ENCODE peak calls at places on chromosomes 1 and 21, in ten cellular contexts. D is spleen, G is transverse colon, T is breast epithelium, P is Panc1, W is GM23338, L is stomach, Q is sigmoid colon, X is esophagus muscularis mucosa, E is GM12878. I is an unnamed sample. For H3K27me3, the result is how much of the 10 kb centered on the place peaks cover.

GRCh38 chr1:208541225-208541855 is 297.2 kb upstream of the PLXNA2 start:
- DNase-seq in W (no peak), D (no peak), T (no peak), X (peak), P (no peak), G (no peak), E (peak), Q (no peak), L (no peak), I (no peak)

GRCh38 chr1:175725684-175726083 is 17.7 kb downstream of the TNR start:
- DNase-seq in E (no peak), L (no peak), X (no peak), W (peak), P (no peak), D (no peak), T (no peak), Q (no peak), G (no peak), I (no peak)

GRCh38 chr21:24939288-24939687 is 668.0 kb downstream of the MRPL39 start:
- DNase-seq in E (no peak), L (peak), W (no peak), G (peak), Q (no peak), X (no peak), P (no peak), T (no peak), D (no peak), I (no peak)

GRCh38 chr1:47785561-47786271 is 211.5 kb downstream of the TRABD2B start:
- DNase-seq in P (no peak), Q (no peak), L (no peak), X (no peak), D (no peak), W (peak), G (no peak), T (no peak), E (no peak), I (no peak)

GRCh38 chr1:206633708-206634121 is 1.6 kb upstream of the DYRK3 start:
- DNase-seq in P (peak), W (no peak), T (no peak), X (no peak), E (no peak), G (peak), Q (peak), L (no peak), D (no peak), I (no peak)

GRCh38 chr1:39398278-39399010 is 93.0 kb upstream of the BMP8A start:
- DNase-seq in W (peak), Q (peak), E (no peak), D (no peak), G (peak), L (peak), T (peak), X (no peak), P (peak), I (no peak)

GRCh38 chr1:246114369-246114768 is 392.7 kb downstream of the SMYD3 start:
- DNase-seq in W (peak), E (no peak), G (no peak), Q (no peak), P (no peak), L (no peak), D (no peak), T (no peak), X (no peak), I (no peak)

GRCh38 chr1:12438349-12438924 is 179.6 kb downstream of the DHRS3 start:
- DNase-seq in W (no peak), P (no peak), Q (no peak), T (no peak), L (no peak), D (no peak), X (no peak), E (peak), G (no peak), I (no peak)

GRCh38 chr1:203366476-203366875 is 15.6 kb upstream of the FMOD start:
- DNase-seq in Q (no peak), P (no peak), W (no peak), E (no peak), G (no peak), D (no peak), X (no peak), L (no peak), T (no peak), I (no peak)

GRCh38 chr1:85571830-85572229 is 8.7 kb upstream of the CCN1 start:
- DNase-seq in E (no peak), P (no peak), L (no peak), D (no peak), X (no peak), Q (no peak), G (no peak), T (no peak), W (no peak), I (no peak)

GRCh38 chr1:155250633-155251449 is 4.4 kb downstream of the ENTREP3 start:
- DNase-seq in X (peak), E (peak), Q (peak), G (peak), L (peak), T (peak), D (peak), P (no peak), W (peak), I (peak)

GRCh38 chr1:60866251-60866650 is 216.1 kb upstream of the NFIA start:
- DNase-seq in X (no peak), W (no peak), G (no peak), T (no peak), E (no peak), Q (no peak), L (no peak), D (no peak), P (no peak), I (no peak)

GRCh38 chr1:99965646-99966375 is 4.0 kb upstream of the SLC35A3 start:
- DNase-seq in P (no peak), D (no peak), E (no peak), X (no peak), G (no peak), Q (no peak), W (no peak), L (no peak), T (no peak), I (no peak)

GRCh38 chr21:35238119-35238518 is 189.0 kb upstream of the RUNX1 start:
- DNase-seq in T (no peak), W (no peak), D (no peak), E (no peak), P (no peak), L (no peak), G (no peak), X (no peak), Q (no peak), I (no peak)

GRCh38 chr1:22055463-22055862 is 3.0 kb downstream of the CDC42 start:
- DNase-seq in P (no peak), D (no peak), Q (no peak), T (no peak), L (no peak), W (peak), X (no peak), G (no peak), E (no peak), I (peak)

GRCh38 chr21:33299181-33299752 is 25.5 kb upstream of the IFNAR1 start:
- DNase-seq in T (no peak), D (no peak), L (no peak), W (peak), E (peak), P (no peak), G (peak), X (no peak), Q (no peak), I (no peak)

GRCh38 chr1:51736702-51737101 is 119.8 kb downstream of the OSBPL9 start:
- DNase-seq in Q (no peak), X (no peak), L (no peak), W (no peak), D (no peak), E (no peak), G (no peak), T (no peak), P (no peak), I (no peak)

GRCh38 chr1:66396212-66396890 is 137.6 kb upstream of the SGIP1 start:
- DNase-seq in X (no peak), T (no peak), D (no peak), P (no peak), L (no peak), E (peak), W (no peak), G (no peak), Q (no peak), I (no peak)

GRCh38 chr1:199685369-199685768 is 342.1 kb upstream of the NR5A2 start:
- DNase-seq in W (no peak), D (no peak), Q (no peak), P (peak), L (no peak), X (no peak), E (no peak), T (no peak), G (no peak), I (no peak)

GRCh38 chr1:66335859-66336640 is 197.9 kb upstream of the SGIP1 start:
- DNase-seq in P (no peak), X (peak), Q (peak), G (peak), L (peak), E (peak), W (peak), D (peak), T (peak), I (peak)

GRCh38 chr1:44679468-44679867 is 5.0 kb downstream of the ARMH1 start:
- DNase-seq in T (no peak), Q (no peak), G (no peak), L (no peak), W (no peak), X (no peak), D (no peak), P (no peak), E (no peak), I (no peak)

GRCh38 chr21:33789697-33790096 is 125.9 kb downstream of the ATP5PO start:
- DNase-seq in G (no peak), X (no peak), P (no peak), T (no peak), E (no peak), Q (no peak), L (no peak), W (no peak), D (no peak), I (no peak)

GRCh38 chr1:241706967-241707366 is 54.9 kb downstream of the WDR64 start:
- DNase-seq in D (no peak), P (peak), Q (no peak), L (no peak), G (no peak), T (no peak), W (no peak), E (no peak), X (no peak), I (no peak)

GRCh38 chr1:37306461-37306860 is 167.9 kb upstream of the ZC3H12A start:
- DNase-seq in Q (no peak), X (no peak), T (peak), P (no peak), W (no peak), G (no peak), L (no peak), D (no peak), E (no peak), I (no peak)

GRCh38 chr1:19559641-19560040 is 74.3 kb upstream of the CAPZB start:
- DNase-seq in W (no peak), Q (no peak), L (no peak), X (no peak), D (no peak), T (no peak), P (peak), E (no peak), G (no peak), I (no peak)

GRCh38 chr1:234927968-234928635 is 200.5 kb downstream of the TOMM20 start:
- DNase-seq in X (no peak), Q (no peak), P (no peak), T (no peak), E (no peak), G (no peak), W (no peak), D (no peak), L (no peak), I (no peak)

GRCh38 chr1:61076728-61077675 is 5.4 kb upstream of the NFIA start:
- DNase-seq in G (peak), D (peak), L (peak), Q (peak), X (peak), W (peak), E (peak), T (peak), P (peak), I (peak)

GRCh38 chr1:184483101-184483813 is 96.4 kb downstream of the C1orf21 start:
- DNase-seq in P (no peak), D (no peak), L (peak), G (peak), X (no peak), W (no peak), Q (peak), T (peak), E (no peak), I (no peak)

GRCh38 chr1:87712261-87712674 is 383.6 kb downstream of the LMO4 start:
- DNase-seq in E (no peak), Q (no peak), D (no peak), W (no peak), G (no peak), T (peak), X (no peak), L (no peak), P (no peak), I (no peak)

GRCh38 chr1:172704446-172705176 is 45.7 kb downstream of the FASLG start:
- DNase-seq in L (no peak), T (no peak), E (no peak), G (no peak), W (peak), P (no peak), Q (no peak), D (no peak), X (no peak), I (no peak)

GRCh38 chr21:29194847-29195246 is 64.4 kb downstream of the MAP3K7CL start:
- DNase-seq in W (no peak), G (no peak), L (no peak), T (no peak), D (no peak), E (no peak), X (no peak), Q (no peak), P (no peak), I (no peak)

GRCh38 chr1:41891403-41891896 is 27.3 kb downstream of the HIVEP3 start:
- DNase-seq in E (peak), L (peak), W (peak), P (no peak), T (no peak), D (no peak), G (peak), X (no peak), Q (no peak), I (no peak)

GRCh38 chr1:159749630-159750029 is 31.1 kb upstream of the DUSP23 start:
- DNase-seq in P (no peak), X (no peak), L (no peak), Q (no peak), E (no peak), W (no peak), T (no peak), D (no peak), G (no peak), I (no peak)

GRCh38 chr1:81452693-81453344 is 347.9 kb upstream of the ADGRL2 start:
- DNase-seq in L (no peak), T (no peak), X (no peak), G (no peak), Q (no peak), P (no peak), E (no peak), D (no peak), W (no peak), I (no peak)

GRCh38 chr21:41924355-41924754 is 29.5 kb downstream of the C2CD2 start:
- DNase-seq in G (no peak), P (no peak), L (no peak), D (no peak), E (no peak), Q (peak), T (no peak), X (no peak), W (no peak), I (no peak)
- H3K27ac ChIP-seq in G (peak), P (no peak), L (peak), D (peak), E (peak), Q (peak), T (peak), X (peak), W (peak), I (no peak)

GRCh38 chr1:244836598-244836997 is 1.1 kb downstream of the COX20 start:
- DNase-seq in D (no peak), E (no peak), Q (no peak), X (no peak), P (no peak), L (no peak), W (no peak), T (no peak), G (no peak), I (no peak)

GRCh38 chr1:244837597-244838258 is 2.3 kb downstream of the COX20 start:
- DNase-seq in T (no peak), X (no peak), W (no peak), P (no peak), Q (no peak), L (no peak), G (no peak), D (no peak), E (no peak), I (no peak)

GRCh38 chr1:244840219-244840794 is 4.8 kb downstream of the COX20 start:
- DNase-seq in X (no peak), D (no peak), W (no peak), G (no peak), E (no peak), P (no peak), L (no peak), Q (no peak), T (no peak), I (no peak)

GRCh38 chr1:244841274-244841927 is 5.9 kb downstream of the COX20 start:
- DNase-seq in Q (no peak), G (no peak), T (no peak), W (no peak), P (no peak), L (no peak), D (no peak), E (no peak), X (no peak), I (no peak)

GRCh38 chr1:244839656-244840055 is 4.2 kb downstream of the COX20 start:
- DNase-seq in E (no peak), X (no peak), T (no peak), W (no peak), G (no peak), P (no peak), D (no peak), L (no peak), Q (no peak), I (no peak)
- TF ChIP-seq POLR2AphosphoS5 in E (no peak), X (no peak), T (no peak), W (peak), G (no peak), P (no peak), D (no peak), L (no peak), Q (no peak), I (no peak)

DNA sequence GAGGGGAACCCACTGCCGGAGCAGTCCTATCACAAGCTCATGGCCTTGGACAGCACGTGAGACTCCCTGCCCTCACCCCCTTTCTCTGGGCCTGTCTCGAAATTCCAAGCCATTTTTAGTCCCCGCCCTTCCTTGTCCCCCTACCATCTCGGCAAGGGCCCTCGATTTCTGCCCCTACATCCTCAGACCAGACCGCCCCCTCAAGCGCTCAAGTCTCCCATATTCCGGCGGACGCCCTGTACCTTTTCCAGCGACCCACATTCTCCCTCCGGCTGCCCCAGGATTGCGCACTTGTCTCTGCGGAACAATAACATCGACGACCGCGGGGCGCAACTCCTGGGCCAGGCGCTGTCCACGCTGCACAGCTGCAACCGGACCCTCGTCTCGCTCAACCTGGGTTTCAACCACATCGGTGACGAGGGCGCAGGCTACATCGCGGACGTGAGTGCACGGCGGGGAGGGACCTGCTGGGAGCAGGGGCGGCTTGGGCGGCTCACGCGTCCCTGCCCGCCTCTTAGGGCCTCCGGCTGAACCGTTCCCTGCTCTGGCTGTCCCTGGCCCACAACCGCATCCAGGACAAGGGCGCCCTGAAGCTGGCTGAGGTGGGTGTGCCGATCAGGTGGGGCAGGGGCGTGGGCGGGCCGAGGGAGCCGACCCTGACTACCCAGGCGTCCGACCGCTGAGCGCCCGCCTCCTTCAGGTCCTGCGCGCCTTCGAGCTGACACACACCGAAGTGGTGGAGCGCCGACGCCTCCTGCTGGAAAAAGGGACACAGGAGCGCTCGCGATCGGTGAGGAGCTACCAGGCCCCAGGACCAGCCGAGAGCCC is 7.0 kb downstream of the LRRC71 start:
- DNase-seq in W (peak), E (no peak), Q (peak), D (peak), P (peak), G (peak), L (peak), X (no peak), T (peak), I (no peak)
- H3K27me3 ChIP-seq in W (half or more), E (under half), Q (half or more), D (half or more), P (under half), G (half or more), L (under half), X (half or more), T (under half), I (half or more)

GRCh38 chr1:89576016-89576415 is 51.4 kb downstream of the LRRC8B start:
- DNase-seq in W (no peak), L (no peak), X (no peak), T (no peak), G (no peak), P (no peak), D (no peak), E (no peak), Q (no peak), I (no peak)
- H3K27ac ChIP-seq in W (no peak), L (no peak), X (no peak), T (no peak), G (no peak), P (no peak), D (no peak), E (no peak), Q (no peak), I (no peak)

DNA sequence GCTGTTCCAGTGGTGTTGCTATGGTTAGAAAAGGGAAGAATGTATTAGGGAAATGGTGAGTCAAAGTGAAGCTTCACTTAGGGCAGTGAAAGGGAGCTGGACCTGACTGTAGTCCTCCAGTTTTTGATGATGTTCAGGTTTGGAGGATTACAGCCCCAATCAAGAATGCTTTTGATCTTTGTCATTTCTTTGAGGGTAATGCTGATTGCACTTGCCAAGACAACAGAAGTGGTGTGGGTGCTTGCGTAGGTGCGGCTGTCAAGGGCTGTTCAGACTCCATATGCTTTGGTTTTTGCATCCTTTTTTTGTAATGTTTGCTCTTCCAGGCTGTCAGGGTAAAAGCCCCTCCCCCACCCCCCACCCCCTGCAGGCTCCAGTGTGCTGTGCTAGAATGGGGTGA is 38.9 kb downstream of the HHAT start:
- DNase-seq in T (no peak), W (no peak), G (no peak), L (no peak), E (no peak), D (no peak), X (peak), P (no peak), Q (no peak), I (no peak)
- TF ChIP-seq POLR2AphosphoS5 in T (no peak), W (no peak), G (no peak), L (no peak), E (no peak), D (no peak), X (no peak), P (no peak), Q (no peak), I (no peak)

GRCh38 chr1:228321895-228322294 is 84.7 kb downstream of the TRIM11 start:
- DNase-seq in P (no peak), E (no peak), D (no peak), G (no peak), X (no peak), T (no peak), Q (no peak), L (no peak), W (no peak), I (peak)

GRCh38 chr1:228318823-228319241 is 87.8 kb downstream of the TRIM11 start:
- DNase-seq in X (no peak), Q (no peak), W (no peak), D (peak), G (no peak), T (no peak), E (no peak), P (no peak), L (peak), I (peak)

GRCh38 chr1:228319352-228320088 is 87.1 kb downstream of the TRIM11 start:
- DNase-seq in T (no peak), W (no peak), X (no peak), Q (no peak), L (no peak), P (no peak), G (no peak), D (no peak), E (no peak), I (no peak)

GRCh38 chr1:228321478-228321877 is 85.2 kb downstream of the TRIM11 start:
- DNase-seq in L (peak), P (no peak), X (no peak), D (peak), G (no peak), W (no peak), E (no peak), Q (no peak), T (no peak), I (no peak)

GRCh38 chr1:228320394-228320793 is 86.2 kb downstream of the TRIM11 start:
- DNase-seq in Q (no peak), G (no peak), D (no peak), E (no peak), X (no peak), P (no peak), W (no peak), L (no peak), T (no peak), I (no peak)
- H3K27me3 ChIP-seq in Q (under half), G (under half), D (under half), E (under half), X (under half), P (under half), W (under half), L (under half), T (under half), I (under half)